ENCODE peak calls at places on chromosome 7, in ten cellular contexts. J is colonic mucosa; I is upper lobe of left lung; W is CD4-positive, alpha-beta T cell; L is IMR-90; Y is upper lobe of right lung; O is lower lobe of right lung; U is pancreas; R is tibial nerve; K is neural progenitor cell. Q is an unnamed sample.

GRCh38 chr7:35854311-35854710 is 53.5 kb downstream of the SEPTIN7 start:
- DNase-seq in J (no peak), I (no peak), W (no peak), L (no peak), Y (no peak), O (no peak), U (no peak), R (no peak), K (no peak), Q (no peak)

GRCh38 chr7:130219086-130219620 is 11.5 kb downstream of the SSMEM1 start:
- DNase-seq in J (no peak), I (no peak), W (no peak), L (no peak), Y (no peak), O (no peak), U (no peak), R (no peak), K (no peak), Q (no peak)

GRCh38 chr7:13770305-13770704 is 219.2 kb downstream of the ETV1 start:
- DNase-seq in J (no peak), I (no peak), W (no peak), L (peak), Y (no peak), O (no peak), U (no peak), R (no peak), K (no peak), Q (peak)

GRCh38 chr7:105776986-105777910 is 99.2 kb downstream of the ATXN7L1 start:
- DNase-seq in J (no peak), I (no peak), W (no peak), L (peak), Y (no peak), O (no peak), U (no peak), R (no peak), K (no peak), Q (no peak)

GRCh38 chr7:129308047-129308446 is 83.2 kb downstream of the AHCYL2 start:
- DNase-seq in J (no peak), I (no peak), W (no peak), L (peak), Y (no peak), O (no peak), U (no peak), R (no peak), K (no peak), Q (peak)

GRCh38 chr7:28300488-28300887 is 111.8 kb upstream of the CREB5 start:
- DNase-seq in J (no peak), I (no peak), W (no peak), L (no peak), Y (no peak), O (no peak), U (no peak), R (no peak), K (no peak), Q (no peak)

GRCh38 chr7:88001744-88002530 is 67.9 kb downstream of the ADAM22 start:
- DNase-seq in J (no peak), I (no peak), W (no peak), L (no peak), Y (no peak), O (no peak), U (no peak), R (no peak), K (no peak), Q (no peak)

GRCh38 chr7:132869166-132869861 is 212.6 kb downstream of the CHCHD3 start:
- DNase-seq in J (no peak), I (no peak), W (no peak), L (peak), Y (no peak), O (no peak), U (no peak), R (no peak), K (no peak), Q (no peak)

GRCh38 chr7:127635659-127636285 is 16.2 kb upstream of the SND1 start:
- DNase-seq in J (no peak), I (no peak), W (no peak), L (no peak), Y (no peak), O (no peak), U (no peak), R (no peak), K (no peak), Q (no peak)

GRCh38 chr7:41006591-41006990 is 696.3 kb downstream of the INHBA start:
- DNase-seq in J (no peak), I (no peak), W (no peak), L (peak), Y (no peak), O (no peak), U (no peak), R (no peak), K (no peak), Q (peak)

GRCh38 chr7:26199301-26200112 is 1.0 kb downstream of the HNRNPA2B1 start:
- DNase-seq in J (peak), I (peak), W (peak), L (peak), Y (peak), O (peak), U (peak), R (peak), K (peak), Q (no peak)
- TF ChIP-seq CTCF in J (no peak), I (no peak), W (no peak), L (no peak), Y (no peak), O (no peak), U (no peak), R (no peak), K (peak), Q (no peak)

DNA sequence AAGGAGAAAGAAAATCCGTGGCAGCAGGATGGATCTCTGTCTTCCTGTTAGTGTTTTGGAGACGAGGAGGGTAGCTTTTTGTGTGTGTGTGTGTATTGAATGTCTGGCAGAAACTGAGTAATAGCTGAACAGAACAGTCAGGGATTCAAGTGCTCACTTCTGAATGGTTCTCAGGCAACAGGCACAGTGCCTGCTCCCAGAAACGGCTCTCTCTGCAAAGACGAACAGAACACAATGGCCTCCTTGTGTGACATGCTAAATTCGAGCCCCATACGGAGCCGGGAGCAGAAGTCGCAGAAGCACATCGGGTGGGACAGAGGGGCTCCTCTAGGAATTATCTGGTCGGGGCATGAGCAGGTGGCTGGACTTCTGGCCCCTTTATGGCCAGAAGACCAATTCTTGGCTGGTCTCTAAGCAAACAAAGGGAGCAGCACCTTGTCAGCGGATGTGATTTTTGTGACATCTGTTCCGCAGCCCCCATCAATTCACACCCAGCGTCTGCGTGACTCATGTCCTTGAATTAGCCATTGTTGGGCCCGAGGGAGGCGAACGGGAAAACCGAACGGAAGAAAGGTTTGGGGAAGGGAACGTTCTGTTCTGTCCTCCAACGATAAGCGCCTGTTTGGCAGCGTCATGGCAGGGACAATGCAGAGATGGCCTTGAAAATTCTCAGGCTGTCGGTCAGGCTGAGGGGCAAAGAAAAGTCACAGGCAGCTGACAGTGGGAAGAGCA is 47.3 kb upstream of the NPTX2 start:
- DNase-seq in J (no peak), I (no peak), W (no peak), L (no peak), Y (no peak), O (no peak), U (no peak), R (no peak), K (no peak), Q (no peak)
- H3K27ac ChIP-seq in J (no peak), I (no peak), W (no peak), L (no peak), Y (no peak), O (no peak), U (no peak), R (no peak), K (no peak), Q (peak)

GRCh38 chr7:93889261-93889660 is 1.3 kb downstream of the TFPI2 start:
- DNase-seq in J (no peak), I (no peak), W (no peak), L (peak), Y (no peak), O (no peak), U (no peak), R (no peak), K (no peak), Q (peak)

GRCh38 chr7:93890464-93891068 is at the start of gene TFPI2:
- DNase-seq in J (peak), I (peak), W (no peak), L (peak), Y (peak), O (peak), U (peak), R (no peak), K (peak), Q (peak)

GRCh38 chr7:93894966-93895650 is 4.6 kb upstream of the TFPI2 start:
- DNase-seq in J (no peak), I (no peak), W (no peak), L (no peak), Y (no peak), O (no peak), U (no peak), R (no peak), K (no peak), Q (no peak)

GRCh38 chr7:93894426-93894825 is 3.9 kb upstream of the TFPI2 start:
- DNase-seq in J (no peak), I (no peak), W (no peak), L (no peak), Y (no peak), O (no peak), U (no peak), R (no peak), K (no peak), Q (no peak)

GRCh38 chr7:93890041-93890463 is 501 bp downstream of the TFPI2 start:
- DNase-seq in J (no peak), I (peak), W (no peak), L (peak), Y (peak), O (peak), U (peak), R (no peak), K (peak), Q (peak)
- TF ChIP-seq CTCF in J (no peak), I (no peak), W (no peak), L (no peak), Y (no peak), O (no peak), U (no peak), R (no peak), K (no peak), Q (no peak)

GRCh38 chr7:148397555-148397954 is 193.0 kb upstream of the C7orf33 start:
- DNase-seq in J (no peak), I (no peak), W (no peak), L (no peak), Y (no peak), O (no peak), U (no peak), R (no peak), K (no peak), Q (no peak)

GRCh38 chr7:148394582-148394981 is 196.0 kb upstream of the C7orf33 start:
- DNase-seq in J (no peak), I (no peak), W (no peak), L (no peak), Y (no peak), O (no peak), U (no peak), R (no peak), K (no peak), Q (no peak)

GRCh38 chr7:148395292-148395691 is 195.3 kb upstream of the C7orf33 start:
- DNase-seq in J (no peak), I (no peak), W (no peak), L (no peak), Y (no peak), O (no peak), U (no peak), R (no peak), K (no peak), Q (no peak)

GRCh38 chr7:148397056-148397455 is 193.5 kb upstream of the C7orf33 start:
- DNase-seq in J (no peak), I (no peak), W (no peak), L (no peak), Y (no peak), O (no peak), U (no peak), R (no peak), K (peak), Q (no peak)

DNA sequence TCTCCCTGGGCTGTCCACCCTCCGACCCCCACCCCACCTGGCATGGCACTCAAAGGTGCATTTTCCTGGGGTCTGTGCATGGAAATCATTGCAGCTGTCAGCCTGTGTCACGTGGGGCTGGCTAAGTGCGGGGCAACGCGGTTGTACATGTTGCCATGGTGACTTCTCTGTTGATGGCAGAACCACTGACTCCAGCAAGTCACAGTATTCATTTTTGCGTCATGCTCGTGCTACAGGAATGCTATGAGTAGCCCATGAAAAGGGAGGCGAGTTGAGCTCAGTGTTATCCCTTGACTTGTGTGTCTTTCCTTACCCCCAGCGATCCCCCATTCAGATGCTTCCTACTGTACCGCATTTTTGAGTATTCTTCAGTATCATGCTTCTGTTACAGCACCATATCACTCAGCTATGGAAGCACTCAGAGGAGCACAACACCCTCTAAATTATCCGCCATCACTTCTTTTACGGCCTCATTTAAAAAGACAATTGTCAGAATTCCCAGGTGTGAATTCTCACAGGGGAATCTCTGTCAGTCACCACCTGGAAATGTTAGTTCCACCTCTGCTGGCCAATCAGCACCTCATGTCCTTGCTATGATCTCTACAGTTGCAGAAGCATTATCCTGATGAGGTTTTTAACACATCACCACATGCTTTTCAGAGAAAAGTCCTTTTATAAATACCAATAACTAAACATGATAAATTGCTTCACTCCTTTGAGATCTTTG is 194.4 kb upstream of the C7orf33 start:
- DNase-seq in J (no peak), I (no peak), W (no peak), L (no peak), Y (no peak), O (no peak), U (no peak), R (no peak), K (no peak), Q (no peak)
- H3K27ac ChIP-seq in J (no peak), I (no peak), W (no peak), L (no peak), Y (no peak), O (no peak), U (no peak), R (no peak), K (no peak), Q (no peak)

DNA sequence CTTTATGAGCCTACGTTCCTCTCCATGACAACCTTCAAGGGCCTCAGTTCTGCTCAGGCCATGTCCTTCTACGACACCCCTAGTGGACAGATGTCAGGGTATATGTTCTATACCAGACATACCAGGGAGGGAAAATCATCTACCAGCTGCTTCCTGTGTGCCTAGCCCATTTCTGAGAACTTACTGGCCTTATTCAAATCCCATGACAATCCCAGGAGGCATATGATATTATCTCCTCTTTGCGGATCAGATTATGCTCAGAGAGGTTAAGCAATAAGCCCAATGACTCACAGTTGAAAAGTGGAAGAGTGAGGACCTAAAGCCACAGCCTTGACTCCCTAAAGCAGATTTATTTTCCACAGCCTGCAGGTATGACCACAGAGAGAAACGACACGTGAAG is 139.3 kb downstream of the GLI3 start:
- DNase-seq in J (no peak), I (no peak), W (no peak), L (peak), Y (no peak), O (no peak), U (no peak), R (no peak), K (no peak), Q (peak)
- TF ChIP-seq CTCF in J (no peak), I (no peak), W (no peak), L (peak), Y (no peak), O (peak), U (no peak), R (no peak), K (peak), Q (no peak)